ENCODE peak calls at places on chromosomes 3 and 15, in seven cellular contexts. E, N, Y, X, P, G and I are unnamed samples. For H3K36me3, the result is how much of the 10 kb centered on the place peaks cover.

GRCh38 chr3:133472242-133472641 is 72.4 kb downstream of the BFSP2 start:
- DNase-seq in E (peak), N (peak), Y (no peak), X (no peak), P (no peak), G (no peak), I (no peak)

GRCh38 chr3:51997935-51998596 is 2.4 kb upstream of the RPL29 start:
- DNase-seq in E (peak), N (no peak), Y (no peak), X (no peak), P (no peak), G (no peak), I (no peak)

GRCh38 chr15:63514533-63514943 is 10.1 kb downstream of the USP3 start:
- DNase-seq in E (no peak), N (no peak), Y (no peak), X (no peak), P (no peak), G (no peak), I (no peak)

GRCh38 chr3:197522881-197523342 is 32.9 kb downstream of the BDH1 start:
- DNase-seq in E (no peak), N (peak), Y (no peak), X (no peak), P (no peak), G (no peak), I (no peak)

GRCh38 chr3:186920301-186920700 is 10.0 kb upstream of the ST6GAL1 start:
- DNase-seq in E (no peak), N (no peak), Y (no peak), X (no peak), P (no peak), G (no peak), I (no peak)

GRCh38 chr3:40505599-40506462 is at the start of gene ZNF620:
- DNase-seq in E (peak), N (peak), Y (peak), X (peak), P (peak), G (peak), I (peak)

GRCh38 chr15:39213385-39213840 is 367.5 kb upstream of the THBS1 start:
- DNase-seq in E (peak), N (peak), Y (no peak), X (no peak), P (peak), G (no peak), I (no peak)

GRCh38 chr15:56244811-56245576 is 1.3 kb upstream of the RFX7 start:
- DNase-seq in E (peak), N (no peak), Y (peak), X (no peak), P (peak), G (peak), I (peak)

GRCh38 chr15:99019558-99020540 is 12.3 kb upstream of the PGPEP1L start:
- DNase-seq in E (no peak), N (no peak), Y (no peak), X (no peak), P (peak), G (no peak), I (no peak)

GRCh38 chr3:123708531-123708930 is 123.7 kb upstream of the HACD2 start:
- DNase-seq in E (no peak), N (no peak), Y (no peak), X (no peak), P (no peak), G (no peak), I (no peak)

GRCh38 chr15:25543156-25543555 is 104.3 kb upstream of the UBE3A start:
- DNase-seq in E (no peak), N (no peak), Y (no peak), X (no peak), P (no peak), G (no peak), I (no peak)

GRCh38 chr3:170815340-170815739 is 54.7 kb downstream of the RPL22L1 start:
- DNase-seq in E (peak), N (peak), Y (no peak), X (no peak), P (peak), G (no peak), I (no peak)

GRCh38 chr3:113002676-113003075 is 11.9 kb downstream of the GTPBP8 start:
- DNase-seq in E (peak), N (no peak), Y (no peak), X (no peak), P (no peak), G (peak), I (no peak)

GRCh38 chr3:110419571-110419970 is 652.0 kb upstream of the NECTIN3 start:
- DNase-seq in E (no peak), N (no peak), Y (no peak), X (no peak), P (no peak), G (no peak), I (no peak)

GRCh38 chr15:78075490-78076230 is 1.9 kb downstream of the TBC1D2B start:
- DNase-seq in E (peak), N (no peak), Y (no peak), X (no peak), P (peak), G (no peak), I (no peak)

GRCh38 chr3:139355937-139356336 is 12.1 kb downstream of the MRPS22 start:
- DNase-seq in E (no peak), N (no peak), Y (no peak), X (no peak), P (no peak), G (no peak), I (no peak)

GRCh38 chr3:139353920-139354556 is 10.2 kb downstream of the MRPS22 start:
- DNase-seq in E (peak), N (no peak), Y (no peak), X (no peak), P (peak), G (no peak), I (no peak)

GRCh38 chr3:139357899-139358298 is 14.1 kb downstream of the MRPS22 start:
- DNase-seq in E (no peak), N (no peak), Y (no peak), X (no peak), P (no peak), G (no peak), I (peak)

GRCh38 chr3:139355502-139355901 is 11.7 kb downstream of the MRPS22 start:
- DNase-seq in E (no peak), N (no peak), Y (no peak), X (no peak), P (no peak), G (no peak), I (no peak)

GRCh38 chr3:139354661-139355060 is 10.8 kb downstream of the MRPS22 start:
- DNase-seq in E (no peak), N (no peak), Y (no peak), X (no peak), P (no peak), G (no peak), I (no peak)
- H3K36me3 ChIP-seq in E (half or more), N (under half), Y (under half), X (half or more), P (half or more), G (half or more), I (half or more)

DNA sequence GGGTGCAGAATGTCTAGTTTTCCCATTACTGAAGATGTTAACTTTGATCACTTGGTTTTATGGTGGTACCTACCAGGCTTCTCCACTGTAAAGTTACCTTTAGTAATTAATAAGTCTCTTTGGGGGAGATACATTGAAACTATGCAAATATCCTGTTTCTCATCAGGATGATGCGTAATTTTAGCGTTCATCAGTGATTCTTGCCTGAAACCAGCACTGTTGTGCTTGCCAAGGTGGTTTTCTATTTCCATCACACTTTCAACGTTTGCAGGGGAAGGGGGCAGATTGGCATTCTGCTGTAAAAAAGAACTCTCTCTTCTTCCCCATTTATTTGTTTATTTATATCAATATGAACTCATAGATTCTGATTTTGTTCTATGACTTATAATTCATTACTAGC is 61.0 kb downstream of the SSR3 start:
- DNase-seq in E (no peak), N (no peak), Y (no peak), X (no peak), P (no peak), G (no peak), I (no peak)
- H3K27ac ChIP-seq in E (no peak), N (no peak), Y (no peak), X (no peak), P (no peak), G (no peak), I (no peak)

DNA sequence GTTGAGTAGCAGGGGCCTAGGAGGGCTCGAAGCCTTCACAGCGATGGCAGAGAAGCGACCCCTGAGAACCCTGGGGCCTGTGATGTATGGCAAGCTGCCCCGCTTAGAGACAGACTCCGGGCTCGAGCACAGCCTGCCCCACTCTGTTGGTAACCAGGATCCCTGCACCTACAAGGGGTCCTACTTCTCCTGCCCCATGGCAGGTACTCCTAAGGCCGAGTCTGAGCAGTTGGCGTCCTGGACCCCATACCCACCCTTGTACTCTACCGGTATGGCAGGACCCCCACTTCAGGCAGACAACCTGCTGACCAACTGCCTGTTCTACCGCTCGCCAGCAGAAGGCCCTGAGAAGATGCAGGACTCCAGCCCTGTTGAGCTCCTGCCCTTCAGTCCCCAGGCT is 4.3 kb downstream of the C15orf39 start:
- DNase-seq in E (no peak), N (no peak), Y (no peak), X (no peak), P (no peak), G (no peak), I (no peak)
- H3K36me3 ChIP-seq in E (under half), N (under half), Y (under half), X (under half), P (under half), G (under half), I (under half)

GRCh38 chr15:90065682-90066049 is 36.6 kb downstream of the IDH2 start:
- DNase-seq in E (no peak), N (no peak), Y (no peak), X (no peak), P (no peak), G (no peak), I (no peak)
- H3K27ac ChIP-seq in E (no peak), N (peak), Y (peak), X (no peak), P (no peak), G (no peak), I (no peak)

GRCh38 chr3:12027199-12027598 is 23.0 kb downstream of the SYN2 start:
- DNase-seq in E (no peak), N (no peak), Y (no peak), X (no peak), P (no peak), G (no peak), I (no peak)
- H3K36me3 ChIP-seq in E (under half), N (under half), Y (under half), X (under half), P (under half), G (under half), I (under half)